ENCODE peak calls at places on chromosomes 6 and 20, in four cellular contexts. D is K562, Z is IMR-90, Q is HepG2. R is an unnamed sample.

GRCh38 chr6:133001040-133001570 is 186.7 kb downstream of the RPS12 start:
- DNase-seq in D (no peak), Z (no peak), Q (no peak), R (no peak)

GRCh38 chr20:39939241-39939865 is 749.7 kb downstream of the MAFB start:
- DNase-seq in Z (no peak), D (no peak), Q (no peak), R (no peak)

GRCh38 chr6:7532232-7532631 is 9.2 kb upstream of the DSP start:
- DNase-seq in Z (no peak), Q (no peak), D (no peak), R (no peak)

GRCh38 chr6:132456700-132457143 is 55.4 kb upstream of the MOXD1 start:
- DNase-seq in Q (no peak), D (no peak), Z (no peak), R (no peak)

GRCh38 chr6:22883061-22883717 is 313.8 kb downstream of the HDGFL1 start:
- DNase-seq in D (no peak), Q (no peak), Z (no peak), R (no peak)

GRCh38 chr6:168169624-168170023 is 90.6 kb upstream of the FRMD1 start:
- DNase-seq in D (no peak), Q (no peak), Z (no peak), R (no peak)

GRCh38 chr20:63057133-63058117 is 50.7 kb upstream of the BHLHE23 start:
- DNase-seq in Z (no peak), D (no peak), Q (no peak), R (no peak)

GRCh38 chr6:3616565-3617176 is 134.8 kb downstream of the PXDC1 start:
- DNase-seq in Q (no peak), Z (no peak), D (no peak), R (no peak)

GRCh38 chr20:3121955-3122610 is 37.6 kb upstream of the AVP start:
- DNase-seq in Q (no peak), Z (no peak), D (no peak), R (no peak)

GRCh38 chr20:40670251-40670650 is 18.8 kb downstream of the MAFB start:
- DNase-seq in Q (no peak), Z (no peak), D (peak), R (no peak)

GRCh38 chr6:163570579-163571231 is 156.2 kb downstream of the QKI start:
- DNase-seq in D (peak), Z (peak), Q (no peak), R (no peak)

GRCh38 chr6:13331516-13332348 is 3.4 kb upstream of the TBC1D7 start:
- DNase-seq in Q (peak), D (peak), Z (peak), R (peak)

GRCh38 chr20:41669708-41670263 is 51.6 kb upstream of the CHD6 start:
- DNase-seq in D (peak), Q (no peak), Z (no peak), R (peak)

GRCh38 chr6:117449549-117450439 is 24.1 kb upstream of the ROS1 start:
- DNase-seq in D (peak), Z (peak), Q (peak), R (no peak)

GRCh38 chr6:137893726-137894125 is 26.7 kb downstream of the TNFAIP3 start:
- DNase-seq in Z (no peak), D (no peak), Q (no peak), R (no peak)

GRCh38 chr6:30646450-30647038 is 389 bp upstream of the C6orf136 start:
- DNase-seq in Z (no peak), Q (no peak), D (peak), R (no peak)

GRCh38 chr20:35568645-35569044 is 26.8 kb downstream of the ERGIC3 start:
- DNase-seq in Z (no peak), D (peak), Q (peak), R (peak)

GRCh38 chr20:17735959-17736621 is 36.3 kb downstream of the BANF2 start:
- DNase-seq in Z (peak), D (no peak), Q (no peak), R (no peak)

GRCh38 chr6:137909533-137909932 is 42.5 kb downstream of the TNFAIP3 start:
- DNase-seq in Z (no peak), Q (no peak), D (no peak), R (no peak)

GRCh38 chr6:130019796-130020105 is 1.4 kb downstream of the L3MBTL3 start:
- DNase-seq in Z (no peak), Q (no peak), D (peak), R (no peak)

GRCh38 chr6:75317503-75318206 is 33.1 kb upstream of the TMEM30A start:
- DNase-seq in Z (peak), D (no peak), Q (no peak), R (no peak)

GRCh38 chr6:145428656-145429173 is 306.6 kb downstream of the EPM2A start:
- DNase-seq in Q (no peak), Z (no peak), D (no peak), R (no peak)

GRCh38 chr20:64129146-64129782 is 21.9 kb upstream of the NPBWR2 start:
- DNase-seq in D (no peak), Z (no peak), Q (no peak), R (no peak)

GRCh38 chr20:8858181-8858794 is 210.6 kb upstream of the PLCB4 start:
- DNase-seq in D (no peak), Z (peak), Q (peak), R (no peak)

GRCh38 chr20:56368351-56369134 is 9.8 kb downstream of the FAM210B start:
- DNase-seq in Q (no peak), Z (no peak), D (no peak), R (no peak)

DNA sequence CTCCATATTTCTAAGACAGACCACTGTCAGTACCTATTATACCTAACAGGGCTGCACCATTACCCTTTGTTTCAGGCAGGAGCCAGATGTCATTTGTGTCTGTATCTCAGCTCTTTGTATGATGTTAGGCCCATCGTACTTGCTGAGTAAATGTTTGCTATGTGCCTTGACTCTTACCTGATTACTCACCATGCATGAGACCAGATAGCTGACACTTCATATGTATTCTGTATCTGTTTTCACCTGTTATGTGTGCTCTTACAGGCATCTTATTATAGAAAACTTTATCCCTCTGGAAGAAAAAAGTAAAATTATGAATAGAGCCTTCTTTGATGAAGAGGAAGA is 31.7 kb upstream of the ASXL1 start:
- DNase-seq in D (no peak), Q (peak), Z (peak), R (no peak)
- TF ChIP-seq MAZ in D (no peak), Q (no peak), Z (no peak), R (no peak)

DNA sequence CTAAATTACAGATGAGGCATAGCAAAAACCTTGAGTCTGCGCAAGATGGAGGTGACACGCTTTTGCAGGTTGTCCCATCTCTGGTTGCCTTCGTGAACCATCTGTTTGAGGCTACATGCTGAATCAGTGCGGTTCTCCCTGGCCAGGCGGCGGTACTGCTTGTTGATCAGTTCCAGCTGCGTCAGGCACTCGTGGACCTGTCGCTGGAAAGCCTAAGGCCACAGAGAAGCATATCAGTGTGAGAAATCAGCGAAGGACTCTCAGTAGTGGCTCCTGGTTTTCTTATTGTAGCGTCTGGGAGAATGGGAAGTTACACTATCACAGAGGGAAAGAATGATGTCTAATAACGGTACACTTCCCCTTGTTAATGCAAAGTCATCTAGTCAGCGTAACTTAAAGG is 344.4 kb downstream of the ESR1 start:
- DNase-seq in Z (no peak), Q (no peak), D (no peak), R (no peak)
- TF ChIP-seq MAZ in Z (no peak), Q (no peak), D (no peak), R (no peak)

GRCh38 chr20:48722737-48723191 is 105.0 kb downstream of the PREX1 start:
- DNase-seq in Z (no peak), Q (peak), D (no peak), R (peak)

GRCh38 chr20:48725589-48725991 is 102.2 kb downstream of the PREX1 start:
- DNase-seq in Q (no peak), Z (peak), D (peak), R (peak)

GRCh38 chr20:48727226-48727625 is 100.6 kb downstream of the PREX1 start:
- DNase-seq in Q (no peak), Z (no peak), D (no peak), R (no peak)

GRCh38 chr20:48723308-48724264 is 104.2 kb downstream of the PREX1 start:
- DNase-seq in D (no peak), Q (peak), Z (no peak), R (no peak)

GRCh38 chr20:48724891-48725588 is 102.8 kb downstream of the PREX1 start:
- DNase-seq in Z (no peak), D (no peak), Q (no peak), R (no peak)
- TF ChIP-seq MAZ in Z (no peak), D (no peak), Q (no peak), R (no peak)

GRCh38 chr6:134624781-134625180 is 306.9 kb upstream of the SGK1 start:
- DNase-seq in D (no peak), Z (no peak), Q (no peak), R (no peak)
- TF ChIP-seq MAZ in D (no peak), Z (no peak), Q (no peak), R (no peak)

GRCh38 chr6:143179096-143179495 is 118.4 kb downstream of the AIG1 start:
- DNase-seq in Q (no peak), Z (no peak), D (no peak), R (no peak)
- TF ChIP-seq MAZ in Q (no peak), Z (no peak), D (no peak), R (no peak)

GRCh38 chr6:146546440-146546839 is 2.8 kb downstream of the RAB32 start:
- DNase-seq in Q (peak), Z (peak), D (no peak), R (peak)
- TF ChIP-seq MAZ in Q (no peak), Z (no peak), D (no peak), R (no peak)

GRCh38 chr20:11443382-11444119 is 474.1 kb upstream of the BTBD3 start:
- DNase-seq in Q (no peak), Z (no peak), D (no peak), R (no peak)

GRCh38 chr20:11447371-11448100 is 470.2 kb upstream of the BTBD3 start:
- DNase-seq in D (no peak), Q (no peak), Z (no peak), R (no peak)

GRCh38 chr20:11445161-11445560 is 472.5 kb upstream of the BTBD3 start:
- DNase-seq in D (no peak), Z (no peak), Q (no peak), R (no peak)

GRCh38 chr20:11448554-11448953 is 469.1 kb upstream of the BTBD3 start:
- DNase-seq in Z (no peak), Q (no peak), D (no peak), R (no peak)

DNA sequence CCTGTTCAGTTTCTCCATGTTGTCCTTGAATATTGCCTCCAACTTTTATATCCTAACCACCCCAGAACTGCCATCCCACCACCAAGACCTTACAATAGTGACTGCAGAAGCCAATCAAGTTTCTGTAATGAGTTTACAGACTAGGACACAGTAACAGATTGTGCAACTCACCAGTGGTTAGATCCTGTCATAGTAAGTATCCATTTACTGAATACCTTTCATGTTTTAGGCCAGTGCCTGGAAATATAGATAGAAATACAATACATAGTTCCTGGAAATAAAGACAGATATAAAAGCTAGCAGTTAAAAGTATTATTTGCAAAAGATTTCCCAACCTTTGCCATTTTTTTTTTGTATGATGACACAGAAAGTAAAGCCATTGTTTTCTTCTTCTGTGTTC is 471.8 kb upstream of the BTBD3 start:
- DNase-seq in Z (peak), D (no peak), Q (no peak), R (no peak)
- TF ChIP-seq MAZ in Z (no peak), D (no peak), Q (no peak), R (no peak)

DNA sequence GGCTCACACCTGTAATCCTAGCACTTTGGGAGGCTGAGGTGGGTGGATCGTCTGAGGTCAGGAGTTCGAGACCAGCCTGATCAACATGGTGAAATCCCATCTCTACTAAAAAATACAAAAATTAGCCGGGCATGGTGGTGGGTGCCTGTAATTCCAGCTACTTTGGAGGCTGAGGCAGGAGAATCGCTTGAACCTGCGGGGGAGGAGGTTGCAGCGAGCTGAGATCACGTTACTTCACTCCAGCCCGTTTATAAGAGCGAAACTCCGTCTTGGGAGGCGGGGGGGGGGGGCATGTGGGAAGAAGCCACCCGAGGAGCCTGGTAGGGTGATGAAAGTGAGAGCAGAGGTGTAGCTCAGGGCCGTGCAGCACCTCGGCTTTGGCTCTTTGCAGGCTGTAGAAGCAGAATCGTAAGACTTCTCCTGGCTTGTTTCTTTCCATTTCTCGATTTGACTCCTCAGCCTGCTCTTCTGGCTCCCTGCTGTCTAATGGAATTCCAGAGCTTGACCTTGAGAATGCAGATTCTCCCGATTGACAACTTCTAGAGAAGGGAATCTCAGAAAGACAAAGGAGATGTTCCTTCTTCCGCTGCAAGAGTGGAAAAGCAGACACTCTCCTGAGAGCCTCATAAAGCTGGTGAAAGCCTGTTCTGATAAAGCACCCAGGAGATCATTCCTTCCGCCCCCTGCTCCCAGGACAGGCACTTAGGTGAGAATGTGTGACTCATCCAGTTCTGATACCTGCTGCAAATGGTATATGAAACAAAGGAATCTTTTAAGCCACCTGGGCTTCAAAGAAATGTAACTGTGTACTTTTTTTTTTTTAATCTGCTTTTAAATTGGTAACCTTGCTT is 26.0 kb upstream of the PPP1R16B start:
- DNase-seq in Q (no peak), Z (no peak), D (no peak), R (no peak)
- TF ChIP-seq MAZ in Q (no peak), Z (no peak), D (no peak), R (no peak)

GRCh38 chr6:35485402-35485877 is 11.4 kb downstream of the TEAD3 start:
- DNase-seq in Q (no peak), D (peak), Z (no peak), R (no peak)
- TF ChIP-seq MAZ in Q (no peak), D (no peak), Z (peak), R (no peak)

R was measured in A549.